ENCODE peak calls at places on chromosomes 5 and 9, in ten cellular contexts. T, S, U, M, F, R, J, V, C and A are unnamed samples.

GRCh38 chr9:33044677-33045282 is 19.7 kb downstream of the DNAJA1 start:
- DNase-seq in F (peak), U (peak), J (no peak), R (no peak), V (no peak), T (no peak), S (peak), C (no peak), M (peak), A (no peak)

GRCh38 chr9:33030285-33030684 is 5.2 kb downstream of the DNAJA1 start:
- DNase-seq in M (no peak), U (no peak), T (no peak), R (no peak), J (no peak), C (no peak), S (no peak), V (no peak), F (no peak), A (no peak)

GRCh38 chr5:40052812-40053211 is 626.9 kb upstream of the PTGER4 start:
- DNase-seq in S (peak), V (no peak), R (no peak), U (no peak), F (no peak), T (no peak), C (no peak), J (no peak), M (peak), A (no peak)

GRCh38 chr5:151036556-151036955 is 16.2 kb downstream of the GPX3 start:
- DNase-seq in J (no peak), V (no peak), U (no peak), T (no peak), R (no peak), C (no peak), F (peak), S (no peak), M (no peak), A (no peak)

GRCh38 chr5:158849219-158849791 is 250.4 kb downstream of the EBF1 start:
- DNase-seq in V (no peak), J (no peak), U (no peak), R (no peak), C (no peak), S (no peak), F (no peak), M (no peak), T (no peak), A (no peak)

GRCh38 chr5:76801159-76801802 is 17.5 kb upstream of the F2RL1 start:
- DNase-seq in J (no peak), T (no peak), R (no peak), C (no peak), M (no peak), U (peak), F (no peak), S (peak), V (no peak), A (no peak)

GRCh38 chr9:137034039-137034708 is 2.3 kb upstream of the FUT7 start:
- DNase-seq in U (no peak), J (no peak), T (no peak), M (no peak), R (no peak), F (no peak), S (no peak), C (no peak), V (no peak), A (no peak)

GRCh38 chr5:134133213-134133994 is 18.9 kb downstream of the TCF7 start:
- DNase-seq in T (peak), V (peak), U (no peak), F (no peak), J (no peak), C (no peak), R (peak), S (no peak), M (no peak), A (no peak)

GRCh38 chr5:56211298-56211865 is 21.7 kb downstream of the ANKRD55 start:
- DNase-seq in U (peak), M (peak), V (no peak), T (no peak), J (no peak), S (peak), C (no peak), F (no peak), R (no peak), A (no peak)

GRCh38 chr5:179166171-179166885 is 106.2 kb downstream of the ZNF354C start:
- DNase-seq in C (no peak), R (no peak), V (peak), F (no peak), T (peak), S (no peak), J (no peak), U (no peak), M (no peak), A (no peak)

GRCh38 chr9:96875460-96876142 is 21.3 kb upstream of the ZNF782 start:
- DNase-seq in S (peak), U (peak), F (peak), J (peak), C (no peak), M (peak), R (peak), V (peak), T (peak), A (peak)

GRCh38 chr9:84669293-84670105 is at the start of gene NTRK2:
- DNase-seq in R (no peak), J (peak), M (peak), V (no peak), T (peak), C (no peak), S (peak), F (peak), U (peak), A (peak)

GRCh38 chr9:70080481-70081119 is 37.0 kb downstream of the MAMDC2 start:
- DNase-seq in R (no peak), U (peak), T (no peak), V (no peak), C (no peak), J (no peak), M (no peak), S (peak), F (peak), A (no peak)

GRCh38 chr5:120293796-120294195 is 170.3 kb upstream of the PRR16 start:
- DNase-seq in C (peak), V (no peak), U (peak), M (no peak), R (no peak), F (no peak), S (peak), T (no peak), J (no peak), A (no peak)

GRCh38 chr5:172524573-172525021 is 70.3 kb upstream of the SH3PXD2B start:
- DNase-seq in S (no peak), T (no peak), R (no peak), M (no peak), V (no peak), J (no peak), F (no peak), U (no peak), C (no peak), A (no peak)

GRCh38 chr9:107637421-107638420 is 148.2 kb upstream of the KLF4 start:
- DNase-seq in C (no peak), V (peak), R (no peak), U (peak), T (peak), M (peak), S (peak), F (peak), J (peak), A (no peak)

GRCh38 chr5:129904102-129904666 is at the start of gene CHSY3:
- DNase-seq in V (peak), C (peak), S (peak), F (peak), U (peak), J (peak), M (peak), R (no peak), T (peak), A (peak)

GRCh38 chr9:136173648-136174290 is 31.2 kb downstream of the LHX3 start:
- DNase-seq in J (no peak), V (no peak), F (no peak), C (no peak), R (no peak), U (no peak), T (no peak), S (no peak), M (no peak), A (no peak)

GRCh38 chr9:113393281-113393680 is 7.8 kb downstream of the ALAD start:
- DNase-seq in R (no peak), C (no peak), J (no peak), M (no peak), T (no peak), U (no peak), S (no peak), V (no peak), F (no peak), A (no peak)

GRCh38 chr5:30194595-30194994 is 998.9 kb upstream of the CDH6 start:
- DNase-seq in J (no peak), M (no peak), T (no peak), V (no peak), S (no peak), U (no peak), F (no peak), R (no peak), C (no peak), A (no peak)

GRCh38 chr5:139660916-139661814 is 13.0 kb downstream of the CXXC5 start:
- DNase-seq in U (peak), V (peak), R (peak), S (peak), F (no peak), C (peak), T (peak), M (peak), J (no peak), A (peak)

GRCh38 chr5:115289104-115289503 is 7.3 kb downstream of the CCDC112 start:
- DNase-seq in M (no peak), J (no peak), C (no peak), R (no peak), F (no peak), S (no peak), T (no peak), U (no peak), V (no peak), A (no peak)

GRCh38 chr9:85487872-85488271 is 253.9 kb downstream of the AGTPBP1 start:
- DNase-seq in F (no peak), V (no peak), S (no peak), M (no peak), C (no peak), U (no peak), T (no peak), R (no peak), J (no peak), A (no peak)

GRCh38 chr9:75451045-75451444 is 362.7 kb downstream of the OSTF1 start:
- DNase-seq in U (no peak), S (no peak), J (no peak), R (no peak), M (no peak), T (no peak), V (no peak), C (no peak), F (no peak), A (no peak)

GRCh38 chr5:177301503-177302165 is 1.9 kb downstream of the RAB24 start:
- DNase-seq in J (no peak), S (no peak), U (no peak), T (no peak), F (peak), M (peak), R (no peak), V (peak), C (peak), A (no peak)

GRCh38 chr9:111842313-111842712 is 47.6 kb upstream of the SHOC1 start:
- DNase-seq in C (no peak), M (no peak), F (no peak), J (no peak), R (no peak), V (no peak), S (no peak), T (no peak), U (no peak), A (no peak)